ENCODE peak calls at places on chromosomes 6 and 20, in five cellular contexts. One of them, this sample, is unnamed.

GRCh38 chr6:35372633-35373032 is 30.3 kb downstream of the PPARD start:
- DNase-seq in keratinocyte: no peak
- DNase-seq in heart left ventricle: no peak
- DNase-seq in left ventricle myocardium inferior: no peak
- DNase-seq in tibial artery: no peak
- DNase-seq in this sample: no peak

GRCh38 chr20:58287638-58288037 is 21.9 kb upstream of the RAB22A start:
- DNase-seq in left ventricle myocardium inferior: no peak
- DNase-seq in keratinocyte: no peak
- DNase-seq in heart left ventricle: no peak
- DNase-seq in tibial artery: no peak
- DNase-seq in this sample: no peak

GRCh38 chr6:78132681-78133410 is 480.0 kb downstream of the MEI4 start:
- DNase-seq in tibial artery: no peak
- DNase-seq in keratinocyte: no peak
- DNase-seq in heart left ventricle: no peak
- DNase-seq in left ventricle myocardium inferior: no peak
- DNase-seq in this sample: no peak

GRCh38 chr6:109690740-109691687 is at the start of the genes AK9 and FIG4:
- DNase-seq in heart left ventricle: peak; percentile 93
- DNase-seq in left ventricle myocardium inferior: peak; percentile 92
- DNase-seq in keratinocyte: peak; percentile 57
- DNase-seq in tibial artery: peak; percentile 97
- DNase-seq in this sample: peak; percentile 78

GRCh38 chr6:43759157-43759925 is 10.7 kb upstream of the VEGFA start:
- DNase-seq in left ventricle myocardium inferior: peak; percentile 11
- DNase-seq in heart left ventricle: no peak
- DNase-seq in keratinocyte: no peak
- DNase-seq in tibial artery: no peak
- DNase-seq in this sample: no peak

GRCh38 chr6:21742238-21742660 is 148.7 kb downstream of the SOX4 start:
- DNase-seq in tibial artery: no peak
- DNase-seq in keratinocyte: no peak
- DNase-seq in left ventricle myocardium inferior: no peak
- DNase-seq in heart left ventricle: no peak
- DNase-seq in this sample: no peak

GRCh38 chr20:59144179-59144830 is 19.3 kb upstream of the ZNF831 start:
- DNase-seq in left ventricle myocardium inferior: no peak
- DNase-seq in heart left ventricle: no peak
- DNase-seq in tibial artery: peak; percentile 11
- DNase-seq in keratinocyte: no peak
- DNase-seq in this sample: no peak

GRCh38 chr6:140849441-140849840 is 1283.3 kb upstream of the GJE1 start:
- DNase-seq in left ventricle myocardium inferior: no peak
- DNase-seq in tibial artery: no peak
- DNase-seq in heart left ventricle: no peak
- DNase-seq in keratinocyte: no peak
- DNase-seq in this sample: no peak

GRCh38 chr6:47631248-47632196 is 66.9 kb upstream of the ADGRF4 start:
- DNase-seq in left ventricle myocardium inferior: no peak
- DNase-seq in tibial artery: no peak
- DNase-seq in heart left ventricle: no peak
- DNase-seq in keratinocyte: no peak
- DNase-seq in this sample: no peak

GRCh38 chr6:107727096-107727757 is 96.9 kb downstream of the SCML4 start:
- DNase-seq in tibial artery: no peak
- DNase-seq in keratinocyte: no peak
- DNase-seq in heart left ventricle: no peak
- DNase-seq in left ventricle myocardium inferior: no peak
- DNase-seq in this sample: no peak

GRCh38 chr6:41073203-41073967 is 611 bp downstream of the NFYA start:
- DNase-seq in tibial artery: peak; percentile 92
- DNase-seq in left ventricle myocardium inferior: peak; percentile 86
- DNase-seq in heart left ventricle: peak; percentile 91
- DNase-seq in keratinocyte: no peak
- DNase-seq in this sample: peak; percentile 80

GRCh38 chr6:142925575-142926110 is 19.3 kb downstream of the HIVEP2 start:
- DNase-seq in heart left ventricle: no peak
- DNase-seq in tibial artery: no peak
- DNase-seq in keratinocyte: no peak
- DNase-seq in left ventricle myocardium inferior: no peak
- DNase-seq in this sample: no peak

GRCh38 chr6:165606740-165607008 is 56.4 kb downstream of the PDE10A start:
- DNase-seq in tibial artery: no peak
- DNase-seq in left ventricle myocardium inferior: no peak
- DNase-seq in keratinocyte: no peak
- DNase-seq in heart left ventricle: no peak
- DNase-seq in this sample: no peak

GRCh38 chr20:10445758-10446157 is 10.7 kb downstream of the SLX4IP start:
- DNase-seq in tibial artery: no peak
- DNase-seq in heart left ventricle: no peak
- DNase-seq in left ventricle myocardium inferior: no peak
- DNase-seq in keratinocyte: no peak
- DNase-seq in this sample: no peak

GRCh38 chr20:17507032-17507431 is 24.1 kb downstream of the BFSP1 start:
- DNase-seq in keratinocyte: no peak
- DNase-seq in left ventricle myocardium inferior: no peak
- DNase-seq in tibial artery: no peak
- DNase-seq in heart left ventricle: no peak
- DNase-seq in this sample: no peak

GRCh38 chr6:36301781-36302180 is 31.9 kb downstream of the PNPLA1 start:
- DNase-seq in heart left ventricle: no peak
- DNase-seq in tibial artery: no peak
- DNase-seq in left ventricle myocardium inferior: no peak
- DNase-seq in keratinocyte: no peak
- DNase-seq in this sample: no peak

GRCh38 chr20:23441850-23442313 is 2.4 kb downstream of the CSTL1 start:
- DNase-seq in keratinocyte: no peak
- DNase-seq in tibial artery: peak; percentile 72
- DNase-seq in left ventricle myocardium inferior: peak; percentile 47
- DNase-seq in heart left ventricle: peak; percentile 69
- DNase-seq in this sample: peak; percentile 17

GRCh38 chr6:108118791-108119211 is 44.3 kb upstream of the OSTM1 start:
- DNase-seq in heart left ventricle: no peak
- DNase-seq in tibial artery: no peak
- DNase-seq in keratinocyte: no peak
- DNase-seq in left ventricle myocardium inferior: no peak
- DNase-seq in this sample: no peak

GRCh38 chr6:79384845-79385244 is 150.4 kb upstream of the HMGN3 start:
- DNase-seq in heart left ventricle: no peak
- DNase-seq in left ventricle myocardium inferior: no peak
- DNase-seq in tibial artery: no peak
- DNase-seq in keratinocyte: no peak
- DNase-seq in this sample: no peak

GRCh38 chr6:63245908-63246307 is 34.6 kb downstream of the FKBP1C start:
- DNase-seq in tibial artery: no peak
- DNase-seq in left ventricle myocardium inferior: no peak
- DNase-seq in heart left ventricle: no peak
- DNase-seq in keratinocyte: no peak
- DNase-seq in this sample: no peak

GRCh38 chr6:25137497-25137896 is 141.7 kb upstream of the CARMIL1 start:
- DNase-seq in left ventricle myocardium inferior: no peak
- DNase-seq in tibial artery: no peak
- DNase-seq in heart left ventricle: no peak
- DNase-seq in keratinocyte: no peak
- DNase-seq in this sample: no peak

GRCh38 chr6:7112741-7113313 is 5.1 kb downstream of the RREB1 start:
- DNase-seq in heart left ventricle: peak; percentile 29
- DNase-seq in tibial artery: no peak
- DNase-seq in keratinocyte: no peak
- DNase-seq in left ventricle myocardium inferior: no peak
- DNase-seq in this sample: no peak

GRCh38 chr20:62122659-62123449 is 579 bp downstream of the LSM14B start:
- DNase-seq in keratinocyte: no peak
- DNase-seq in heart left ventricle: peak; percentile 39
- DNase-seq in left ventricle myocardium inferior: no peak
- DNase-seq in tibial artery: peak; percentile 79
- DNase-seq in this sample: peak; percentile 43

GRCh38 chr6:73516712-73517489 is 3.9 kb downstream of the EEF1A1 start:
- DNase-seq in tibial artery: no peak
- DNase-seq in left ventricle myocardium inferior: no peak
- DNase-seq in heart left ventricle: no peak
- DNase-seq in keratinocyte: no peak
- DNase-seq in this sample: no peak

GRCh38 chr6:119307041-119307440 is 42.5 kb downstream of the MAN1A1 start:
- DNase-seq in left ventricle myocardium inferior: no peak
- DNase-seq in tibial artery: no peak
- DNase-seq in heart left ventricle: no peak
- DNase-seq in keratinocyte: no peak
- DNase-seq in this sample: no peak

GRCh38 chr6:136921521-136921935 is 573 bp upstream of the SLC35D3 start:
- DNase-seq in tibial artery: no peak
- DNase-seq in keratinocyte: no peak
- DNase-seq in left ventricle myocardium inferior: no peak
- DNase-seq in heart left ventricle: no peak
- DNase-seq in this sample: no peak

GRCh38 chr6:31580807-31581437 is 1.3 kb downstream of the LTB start:
- DNase-seq in left ventricle myocardium inferior: peak; percentile 92
- DNase-seq in tibial artery: peak; percentile 89
- DNase-seq in heart left ventricle: peak; percentile 92
- DNase-seq in keratinocyte: no peak
- DNase-seq in this sample: peak; percentile 91

GRCh38 chr6:134074151-134074712 is 21.8 kb upstream of the SLC2A12 start:
- DNase-seq in left ventricle myocardium inferior: no peak
- DNase-seq in keratinocyte: no peak
- DNase-seq in heart left ventricle: no peak
- DNase-seq in tibial artery: no peak
- DNase-seq in this sample: no peak

GRCh38 chr6:12656841-12657435 is 59.6 kb upstream of the PHACTR1 start:
- DNase-seq in heart left ventricle: no peak
- DNase-seq in tibial artery: no peak
- DNase-seq in left ventricle myocardium inferior: no peak
- DNase-seq in keratinocyte: no peak
- DNase-seq in this sample: no peak

GRCh38 chr6:76707630-76708029 is 635.2 kb upstream of the IMPG1 start:
- DNase-seq in keratinocyte: no peak
- DNase-seq in tibial artery: no peak
- DNase-seq in heart left ventricle: no peak
- DNase-seq in left ventricle myocardium inferior: no peak
- DNase-seq in this sample: no peak

GRCh38 chr6:37396571-37397185 is 36.3 kb upstream of the CMTR1 start:
- DNase-seq in left ventricle myocardium inferior: no peak
- DNase-seq in heart left ventricle: no peak
- DNase-seq in keratinocyte: no peak
- DNase-seq in tibial artery: no peak
- DNase-seq in this sample: no peak

DNA sequence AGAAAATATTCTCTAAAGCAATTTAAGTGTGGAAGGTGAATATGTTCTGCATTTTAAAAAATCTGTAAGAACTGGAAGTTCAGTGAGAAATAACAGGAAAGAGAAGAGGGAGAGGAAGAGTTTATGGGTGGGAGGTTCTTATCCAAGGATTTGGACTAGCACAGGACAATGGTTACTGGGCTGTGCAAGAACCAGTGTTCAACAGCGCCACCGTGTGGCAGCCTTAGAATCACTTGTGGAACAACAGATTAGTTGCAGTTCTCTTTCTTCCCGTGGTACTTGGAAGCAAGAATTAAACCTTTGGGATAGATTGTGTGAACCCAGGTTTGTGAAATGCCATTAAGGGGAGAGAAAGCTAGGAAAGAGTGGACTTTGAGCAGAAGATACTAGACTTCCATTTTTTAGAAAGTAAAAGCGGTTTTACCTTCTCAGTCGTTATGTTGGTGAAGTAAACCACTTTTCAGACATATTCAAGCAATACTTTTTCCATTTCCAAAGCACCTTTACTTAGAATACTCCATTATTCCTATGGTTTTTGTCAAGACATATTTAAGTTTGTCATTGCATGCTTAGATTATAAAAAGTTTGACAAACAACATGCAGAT is 436.7 kb downstream of the RNF144B start:
- DNase-seq in left ventricle myocardium inferior: no peak
- DNase-seq in keratinocyte: no peak
- DNase-seq in tibial artery: no peak
- DNase-seq in heart left ventricle: no peak
- DNase-seq in this sample: no peak
- H3K9me3 ChIP-seq in left ventricle myocardium inferior: peaks cover 58% of the 10 kb centered on the region
- H3K9me3 ChIP-seq in keratinocyte: peaks cover 3% of the 10 kb centered on the region
- H3K9me3 ChIP-seq in tibial artery: peaks cover 28% of the 10 kb centered on the region
- H3K9me3 ChIP-seq in heart left ventricle: peaks cover 45% of the 10 kb centered on the region
- H3K9me3 ChIP-seq in this sample: peaks cover 7% of the 10 kb centered on the region

GRCh38 chr20:5845686-5846651 is 95.8 kb downstream of the SHLD1 start:
- DNase-seq in tibial artery: no peak
- DNase-seq in keratinocyte: no peak
- DNase-seq in left ventricle myocardium inferior: no peak
- DNase-seq in heart left ventricle: no peak
- DNase-seq in this sample: no peak
- H3K9me3 ChIP-seq in tibial artery: no peaks in the 10 kb centered on the region
- H3K9me3 ChIP-seq in keratinocyte: no peaks in the 10 kb centered on the region
- H3K9me3 ChIP-seq in left ventricle myocardium inferior: no peaks in the 10 kb centered on the region
- H3K9me3 ChIP-seq in heart left ventricle: no peaks in the 10 kb centered on the region
- H3K9me3 ChIP-seq in this sample: no peaks in the 10 kb centered on the region

DNA sequence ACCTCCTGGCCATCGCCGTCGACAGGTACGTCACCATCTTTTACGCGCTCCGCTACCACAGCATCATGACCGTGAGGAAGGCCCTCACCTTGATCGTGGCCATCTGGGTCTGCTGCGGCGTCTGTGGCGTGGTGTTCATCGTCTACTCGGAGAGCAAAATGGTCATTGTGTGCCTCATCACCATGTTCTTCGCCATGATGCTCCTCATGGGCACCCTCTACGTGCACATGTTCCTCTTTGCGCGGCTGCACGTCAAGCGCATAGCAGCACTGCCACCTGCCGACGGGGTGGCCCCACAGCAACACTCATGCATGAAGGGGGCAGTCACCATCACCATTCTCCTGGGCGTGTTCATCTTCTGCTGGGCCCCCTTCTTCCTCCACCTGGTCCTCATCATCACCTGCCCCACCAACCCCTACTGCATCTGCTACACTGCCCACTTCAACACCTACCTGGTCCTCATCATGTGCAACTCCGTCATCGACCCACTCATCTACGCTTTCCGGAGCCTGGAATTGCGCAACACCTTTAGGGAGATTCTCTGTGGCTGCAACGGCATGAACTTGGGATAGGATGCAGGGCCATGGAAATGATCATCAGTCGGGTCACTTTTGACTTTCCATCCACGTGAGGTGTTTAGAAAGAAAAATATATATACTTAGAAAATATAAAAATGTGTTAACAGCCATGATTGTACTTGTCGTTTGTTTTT is 868 bp downstream of the MC3R start:
- DNase-seq in heart left ventricle: no peak
- DNase-seq in tibial artery: no peak
- DNase-seq in left ventricle myocardium inferior: no peak
- DNase-seq in keratinocyte: no peak
- DNase-seq in this sample: no peak
- H3K9me3 ChIP-seq in heart left ventricle: no peaks in the 10 kb centered on the region
- H3K9me3 ChIP-seq in tibial artery: no peaks in the 10 kb centered on the region
- H3K9me3 ChIP-seq in left ventricle myocardium inferior: no peaks in the 10 kb centered on the region
- H3K9me3 ChIP-seq in keratinocyte: no peaks in the 10 kb centered on the region
- H3K9me3 ChIP-seq in this sample: no peaks in the 10 kb centered on the region

DNA sequence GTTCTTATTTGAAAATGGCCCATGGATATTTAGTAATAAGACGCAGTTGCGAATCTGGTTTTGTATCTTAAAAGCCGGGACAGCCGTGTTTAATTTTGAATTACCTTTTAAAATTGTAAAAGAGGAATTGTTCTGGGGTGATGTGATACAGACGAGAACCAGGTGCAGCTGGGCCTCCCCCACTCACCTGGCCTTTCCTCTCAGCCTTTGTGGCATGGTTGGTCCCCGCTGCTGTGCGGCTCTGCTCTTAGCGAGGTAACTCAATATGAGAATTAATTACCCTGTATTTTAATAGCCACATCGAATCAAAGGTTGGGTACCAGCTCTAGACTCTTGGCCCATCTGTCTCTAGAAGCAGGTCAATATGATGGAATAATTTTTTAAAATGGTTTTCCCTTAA is 56.5 kb upstream of the DACT2 start:
- DNase-seq in left ventricle myocardium inferior: no peak
- DNase-seq in tibial artery: peak; percentile 23
- DNase-seq in keratinocyte: no peak
- DNase-seq in heart left ventricle: no peak
- DNase-seq in this sample: no peak
- H3K9me3 ChIP-seq in left ventricle myocardium inferior: no peaks in the 10 kb centered on the region
- H3K9me3 ChIP-seq in tibial artery: no peaks in the 10 kb centered on the region
- H3K9me3 ChIP-seq in keratinocyte: peaks cover 7% of the 10 kb centered on the region
- H3K9me3 ChIP-seq in heart left ventricle: no peaks in the 10 kb centered on the region
- H3K9me3 ChIP-seq in this sample: no peaks in the 10 kb centered on the region

This sample was measured in T-helper 17 cell.